ENCODE peak calls at places on chromosomes 5 and 9, in eight cellular contexts. B is endothelial cell of umbilical vein, V is colonic mucosa, O is gastrocnemius medialis, X is upper lobe of right lung, Q is stomach, F is fibroblast of lung, N is right lobe of liver. U is an unnamed sample.

GRCh38 chr9:138103111-138103823 is 225.7 kb downstream of the CACNA1B start:
- DNase-seq in N (peak; percentile 22), X (peak; percentile 56), Q (peak; percentile 9), O (no peak), F (no peak), B (no peak), V (peak; percentile 7), U (no peak)

GRCh38 chr5:148966348-148966747 is 96.5 kb downstream of the SH3TC2 start:
- DNase-seq in B (no peak), V (no peak), O (peak; percentile 85), N (no peak), F (no peak), X (peak; percentile 78), Q (no peak), U (no peak)

GRCh38 chr5:133423618-133424282 is 188.6 kb downstream of the FSTL4 start:
- DNase-seq in X (peak; percentile 85), N (peak; percentile 73), O (peak; percentile 29), V (peak; percentile 65), F (peak; percentile 30), B (peak; percentile 54), Q (peak; percentile 72), U (peak; percentile 54)

GRCh38 chr5:157549954-157550549 is 25.5 kb downstream of the ADAM19 start:
- DNase-seq in F (no peak), B (no peak), V (no peak), X (no peak), N (no peak), O (no peak), Q (no peak), U (no peak)

GRCh38 chr5:147522435-147522834 is 12.6 kb upstream of the DPYSL3 start:
- DNase-seq in Q (no peak), F (no peak), V (no peak), N (no peak), O (no peak), X (no peak), B (peak; percentile 87), U (no peak)

GRCh38 chr5:15787676-15788075 is 287.7 kb downstream of the FBXL7 start:
- DNase-seq in Q (no peak), O (no peak), X (no peak), B (no peak), F (no peak), V (no peak), N (no peak), U (no peak)

GRCh38 chr9:116327702-116328440 is 174.3 kb downstream of the PAPPA start:
- DNase-seq in X (no peak), V (no peak), N (no peak), Q (no peak), O (no peak), B (no peak), F (peak; percentile 64), U (no peak)

GRCh38 chr9:107345327-107345726 is 62.2 kb downstream of the RAD23B start:
- DNase-seq in F (no peak), N (no peak), Q (no peak), V (no peak), O (no peak), X (no peak), B (no peak), U (no peak)

GRCh38 chr5:53480474-53481353 is at the start of gene FST:
- DNase-seq in Q (peak; percentile 25), B (peak; percentile 41), O (no peak), X (peak; percentile 67), V (peak; percentile 17), F (peak; percentile 47), N (peak; percentile 55), U (no peak)

GRCh38 chr9:114898741-114899140 is 31.6 kb downstream of the TNFSF8 start:
- DNase-seq in B (peak; percentile 81), X (no peak), O (peak; percentile 42), N (peak; percentile 65), V (peak; percentile 38), F (no peak), Q (peak; percentile 48), U (peak; percentile 66)

GRCh38 chr9:126125177-126125576 is 201.5 kb upstream of the MVB12B start:
- DNase-seq in V (no peak), F (no peak), Q (no peak), B (no peak), N (no peak), O (no peak), X (no peak), U (no peak)

GRCh38 chr5:172897691-172898512 is 61.3 kb upstream of the RPL26L1 start:
- DNase-seq in B (peak; percentile 91), N (no peak), V (no peak), X (no peak), Q (no peak), O (no peak), F (peak; percentile 82), U (no peak)

GRCh38 chr5:133990396-133990795 is 14.4 kb downstream of the VDAC1 start:
- DNase-seq in O (no peak), N (no peak), V (no peak), B (no peak), X (no peak), Q (peak; percentile 65), F (no peak), U (no peak)

GRCh38 chr9:4939118-4939561 is 45.9 kb upstream of the JAK2 start:
- DNase-seq in B (peak; percentile 13), Q (no peak), X (no peak), F (no peak), O (no peak), N (no peak), V (no peak), U (no peak)

GRCh38 chr5:80481019-80481893 is 6.6 kb upstream of the FAM151B start:
- DNase-seq in Q (peak; percentile 51), B (peak; percentile 59), N (no peak), V (peak; percentile 60), X (no peak), F (peak; percentile 69), O (peak; percentile 24), U (peak; percentile 74)

GRCh38 chr5:80483636-80484232 is 4.2 kb upstream of the FAM151B start:
- DNase-seq in N (no peak), V (no peak), B (no peak), X (no peak), O (no peak), F (no peak), Q (no peak), U (no peak)

GRCh38 chr5:80479713-80480112 is 8.2 kb upstream of the FAM151B start:
- DNase-seq in F (no peak), O (no peak), Q (no peak), B (no peak), N (no peak), V (no peak), X (no peak), U (no peak)

GRCh38 chr5:80474929-80475328 is 13.0 kb upstream of the FAM151B start:
- DNase-seq in O (no peak), F (peak; percentile 61), X (no peak), N (no peak), B (no peak), Q (no peak), V (no peak), U (no peak)

DNA sequence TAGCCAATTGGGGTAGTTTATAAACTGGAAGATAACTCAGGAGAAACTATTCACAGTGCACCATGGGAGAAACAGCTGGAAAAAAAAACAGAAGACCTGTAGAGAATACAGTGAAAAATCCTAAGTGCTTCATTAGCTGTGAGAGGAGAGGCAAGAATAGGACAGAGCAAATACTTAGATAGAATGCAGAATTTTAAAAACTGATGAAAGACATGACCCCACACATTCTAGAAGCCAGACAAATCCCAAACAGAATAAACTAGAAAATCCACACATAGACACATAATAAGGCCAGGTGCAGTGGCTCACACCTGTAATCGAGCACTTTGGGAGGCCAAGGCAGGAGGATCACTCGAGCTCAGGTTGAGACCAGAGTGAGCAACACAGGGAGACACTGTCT is 7.5 kb upstream of the FAM151B start:
- DNase-seq in F (no peak), N (no peak), X (no peak), Q (no peak), B (no peak), O (no peak), V (no peak), U (no peak)
- H3K36me3 ChIP-seq in F (no peaks in the 10 kb centered on the region), N (no peaks in the 10 kb centered on the region), X (peaks cover 17% of the 10 kb centered on the region), Q (peaks cover 62% of the 10 kb centered on the region), B (peaks cover 2% of the 10 kb centered on the region), O (peaks cover 21% of the 10 kb centered on the region), V (no peaks in the 10 kb centered on the region), U (no peaks in the 10 kb centered on the region)

DNA sequence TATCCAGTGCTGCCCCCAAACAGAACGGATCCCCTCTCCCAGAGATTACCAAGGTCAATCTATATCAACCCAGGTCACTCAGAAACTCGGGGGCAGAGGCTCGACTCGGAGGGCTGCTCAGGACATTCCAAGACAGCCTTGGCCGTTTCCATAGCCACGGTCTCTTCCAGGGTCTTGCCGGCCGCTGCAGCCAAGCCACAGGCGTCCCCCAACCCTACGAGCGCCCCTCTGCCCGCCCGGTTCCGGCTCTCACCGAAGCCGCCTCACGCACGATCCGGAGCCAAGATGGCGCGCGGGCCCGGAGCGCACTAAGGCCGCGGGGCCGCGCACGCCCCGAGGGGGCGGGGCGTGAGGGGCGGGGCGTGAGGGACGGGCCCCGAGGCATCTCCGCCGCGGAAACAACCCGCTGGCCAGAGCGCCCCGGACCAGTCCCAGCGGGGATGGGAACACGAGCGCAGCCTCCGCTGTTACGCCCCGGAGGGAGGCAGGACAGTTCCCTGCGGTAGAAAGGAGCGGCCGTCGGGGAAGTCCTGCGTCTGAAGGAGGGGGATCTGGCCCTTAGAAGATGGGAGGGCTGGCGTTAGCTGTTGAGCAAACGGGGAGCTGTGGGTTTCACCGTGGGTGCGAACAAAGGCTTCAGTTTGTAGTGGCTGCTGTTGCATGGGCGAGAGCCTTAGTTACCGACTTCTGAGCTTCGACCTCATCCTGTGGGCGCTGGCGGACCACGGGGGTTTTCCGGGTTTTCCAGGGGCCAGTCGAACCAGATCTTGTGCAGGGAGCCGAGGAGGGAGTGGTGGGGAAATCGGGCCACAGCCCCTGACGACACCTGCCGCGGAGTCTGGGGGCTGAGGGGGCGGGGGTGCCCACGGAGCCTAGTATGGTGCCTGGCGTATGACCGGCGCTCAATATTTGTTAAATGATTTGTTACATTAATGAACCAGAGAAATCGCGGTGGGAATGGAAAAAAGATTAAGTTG is at the start of gene RPP25L:
- DNase-seq in B (peak; percentile 83), Q (peak; percentile 91), O (peak; percentile 76), N (peak; percentile 93), F (peak; percentile 77), X (peak; percentile 93), V (peak; percentile 93), U (peak; percentile 90)
- H3K36me3 ChIP-seq in B (no peaks in the 10 kb centered on the region), Q (peaks cover 43% of the 10 kb centered on the region), O (peaks cover 23% of the 10 kb centered on the region), N (no peaks in the 10 kb centered on the region), F (peaks cover 14% of the 10 kb centered on the region), X (peaks cover 25% of the 10 kb centered on the region), V (peaks cover 7% of the 10 kb centered on the region), U (peaks cover 5% of the 10 kb centered on the region)

GRCh38 chr9:131228096-131228495 is 48.2 kb downstream of the FAM78A start:
- DNase-seq in X (no peak), O (no peak), F (no peak), V (no peak), N (no peak), Q (no peak), B (peak; percentile 15), U (no peak)
- H3K36me3 ChIP-seq in X (peaks cover 32% of the 10 kb centered on the region), O (peaks cover 53% of the 10 kb centered on the region), F (peaks cover 5% of the 10 kb centered on the region), V (no peaks in the 10 kb centered on the region), N (no peaks in the 10 kb centered on the region), Q (peaks cover 73% of the 10 kb centered on the region), B (no peaks in the 10 kb centered on the region), U (peaks cover 12% of the 10 kb centered on the region)

DNA sequence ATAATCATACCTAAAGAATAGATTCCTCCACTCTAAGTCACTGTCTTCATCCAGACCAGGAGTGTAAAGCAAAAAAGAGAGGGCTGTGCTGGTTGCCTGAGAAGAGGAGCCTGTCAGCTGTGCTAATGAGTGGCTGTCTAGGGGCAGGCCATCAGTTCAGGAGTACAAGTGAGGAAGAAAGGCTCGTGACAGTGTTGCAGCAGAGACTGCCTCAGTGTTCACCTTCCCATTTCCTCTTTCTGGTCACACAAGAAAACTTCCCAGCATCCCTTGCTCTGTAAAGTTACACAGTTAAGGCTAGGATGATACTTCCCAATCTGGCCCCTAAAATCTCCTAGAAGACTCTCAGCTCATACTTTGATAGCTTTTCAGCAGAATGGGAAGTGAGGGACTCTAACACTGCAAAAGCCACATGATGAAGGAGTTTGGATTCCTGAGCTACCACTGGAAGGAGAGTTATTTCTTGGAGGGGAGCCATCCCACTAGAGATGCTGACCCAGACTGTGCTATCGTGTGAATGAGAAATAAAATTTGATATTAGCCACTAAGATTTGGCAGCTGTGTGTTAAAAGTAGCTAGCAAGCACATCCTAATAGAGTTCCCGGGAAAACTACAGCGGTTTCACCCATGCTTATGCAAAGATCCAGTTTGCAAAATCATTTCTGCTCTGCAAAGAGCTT is 67.1 kb downstream of the ADAMTS12 start:
- DNase-seq in V (no peak), F (peak; percentile 89), B (no peak), O (no peak), N (no peak), X (no peak), Q (no peak), U (no peak)
- H3K36me3 ChIP-seq in V (no peaks in the 10 kb centered on the region), F (no peaks in the 10 kb centered on the region), B (no peaks in the 10 kb centered on the region), O (no peaks in the 10 kb centered on the region), N (no peaks in the 10 kb centered on the region), X (no peaks in the 10 kb centered on the region), Q (no peaks in the 10 kb centered on the region), U (no peaks in the 10 kb centered on the region)